ENCODE peak calls at places on chromosomes 6 and 20, in four cellular contexts. F is AG04449, G is cardiac fibroblast, M is HL-60. I is an unnamed sample.

GRCh38 chr20:32457476-32457986 is 99.4 kb downstream of the ASXL1 start:
- DNase-seq in F (no peak), M (no peak), G (peak), I (no peak)

GRCh38 chr6:42898891-42899361 is 16.9 kb upstream of the PTCRA start:
- DNase-seq in F (no peak), G (peak), M (no peak), I (no peak)

GRCh38 chr6:110298916-110299315 is 59.2 kb downstream of the METTL24 start:
- DNase-seq in G (no peak), M (no peak), F (no peak), I (no peak)

GRCh38 chr6:14085176-14085787 is 32.3 kb upstream of the CD83 start:
- DNase-seq in G (no peak), F (no peak), M (no peak), I (no peak)

GRCh38 chr20:3733119-3733995 is 872 bp downstream of the HSPA12B start:
- DNase-seq in F (no peak), M (no peak), G (no peak), I (no peak)

GRCh38 chr6:73630401-73630800 is 23.4 kb downstream of the SLC17A5 start:
- DNase-seq in G (no peak), F (no peak), M (no peak), I (no peak)

GRCh38 chr20:45776931-45777330 is 14.8 kb downstream of the WFDC3 start:
- DNase-seq in G (no peak), F (no peak), M (no peak), I (no peak)

GRCh38 chr6:132357120-132357519 is 44.2 kb downstream of the MOXD1 start:
- DNase-seq in G (peak), F (no peak), M (no peak), I (no peak)

GRCh38 chr6:156508923-156509322 is 268.3 kb upstream of the ARID1B start:
- DNase-seq in F (no peak), M (no peak), G (no peak), I (no peak)

GRCh38 chr20:13995841-13996240 is 525 bp downstream of the MACROD2 start:
- DNase-seq in F (no peak), M (peak), G (no peak), I (no peak)

GRCh38 chr6:135311446-135312200 is 130.5 kb downstream of the MYB start:
- DNase-seq in G (no peak), M (no peak), F (no peak), I (no peak)

GRCh38 chr6:48315915-48316314 is 204.9 kb upstream of the PTCHD4 start:
- DNase-seq in G (no peak), F (no peak), M (no peak), I (no peak)

GRCh38 chr6:33761922-33762629 is 15.4 kb upstream of the IP6K3 start:
- DNase-seq in M (peak), G (peak), F (no peak), I (no peak)

GRCh38 chr6:52187098-52187497 is 923 bp downstream of the IL17A start:
- DNase-seq in M (no peak), F (no peak), G (no peak), I (no peak)

GRCh38 chr6:66965227-66965626 is 1258.2 kb upstream of the EYS start:
- DNase-seq in G (no peak), M (no peak), F (no peak), I (no peak)

GRCh38 chr6:75233097-75233615 is 10.4 kb downstream of the COX7A2 start:
- DNase-seq in G (no peak), F (no peak), M (no peak), I (no peak)

GRCh38 chr6:116876635-116877611 is at the start of gene RFX6:
- DNase-seq in M (no peak), G (no peak), F (no peak), I (no peak)

GRCh38 chr20:31712564-31713311 is 9.9 kb downstream of the BCL2L1 start:
- DNase-seq in G (peak), F (no peak), M (no peak), I (no peak)

GRCh38 chr6:113690255-113690956 is 166.7 kb upstream of the MARCKS start:
- DNase-seq in G (peak), M (no peak), F (peak), I (no peak)

GRCh38 chr6:115891111-115891669 is 169.5 kb downstream of the FRK start:
- DNase-seq in M (no peak), G (no peak), F (no peak), I (no peak)

GRCh38 chr20:4569882-4570281 is 151.8 kb upstream of the PRND start:
- DNase-seq in F (no peak), M (no peak), G (no peak), I (no peak)

GRCh38 chr6:43886717-43887339 is 116.8 kb downstream of the VEGFA start:
- DNase-seq in G (no peak), M (peak), F (no peak), I (no peak)

GRCh38 chr6:137801352-137802088 is 65.5 kb upstream of the TNFAIP3 start:
- DNase-seq in M (no peak), F (no peak), G (no peak), I (no peak)

GRCh38 chr6:122580731-122581130 is 29.5 kb upstream of the PKIB start:
- DNase-seq in F (no peak), M (no peak), G (no peak), I (no peak)

GRCh38 chr20:51166489-51166888 is 143.6 kb upstream of the KCNG1 start:
- DNase-seq in F (no peak), G (no peak), M (no peak), I (no peak)

GRCh38 chr6:150119256-150119655 is 23.6 kb upstream of the PPP1R14C start:
- DNase-seq in F (no peak), G (peak), M (peak), I (no peak)

GRCh38 chr6:166589334-166589731 is 2.9 kb upstream of the RAMACL start:
- DNase-seq in G (no peak), F (no peak), M (no peak), I (no peak)

DNA sequence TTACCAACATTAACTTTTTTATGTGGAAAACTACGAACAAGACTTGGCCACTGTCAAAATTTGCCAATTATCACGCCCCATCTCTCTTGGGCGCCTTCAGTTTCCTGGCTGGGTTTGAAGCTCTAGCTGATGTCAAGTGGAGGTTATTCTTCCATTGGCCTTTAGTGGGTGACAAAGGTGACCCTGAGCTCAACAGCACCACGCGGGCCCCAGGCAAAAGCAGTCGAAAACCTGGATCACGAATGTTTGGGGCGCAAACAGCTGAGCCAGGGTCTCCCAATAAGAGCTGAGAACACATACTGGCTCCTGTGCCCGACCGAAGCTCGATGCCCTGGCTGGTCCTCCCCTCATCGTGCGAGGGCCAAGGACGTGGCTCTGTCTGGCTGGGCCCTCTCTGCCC is 26.8 kb downstream of the SLC17A9 start:
- DNase-seq in M (no peak), F (no peak), G (no peak), I (no peak)
- TF ChIP-seq CTCF in M (no peak), F (no peak), G (no peak), I (no peak)

DNA sequence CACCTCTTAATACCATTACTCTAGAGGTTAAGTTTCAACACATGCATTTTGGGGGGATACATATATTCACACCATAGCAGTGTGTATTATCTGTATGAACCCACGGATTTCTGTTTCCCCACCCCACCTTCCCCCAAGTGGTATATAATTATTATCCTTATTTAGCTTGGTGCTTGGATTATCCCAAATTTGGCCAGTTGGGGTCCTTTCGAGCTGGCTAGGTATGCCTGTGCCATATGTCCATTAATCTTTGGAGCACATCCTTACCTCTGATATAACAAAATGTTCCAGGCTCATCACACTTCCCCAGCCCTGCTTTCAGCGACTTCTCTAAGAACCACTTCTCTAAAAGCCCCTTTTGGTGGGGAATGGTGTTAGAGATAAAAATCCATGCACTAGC is 118.7 kb upstream of the MLIP start:
- DNase-seq in M (no peak), F (no peak), G (no peak), I (no peak)
- TF ChIP-seq CTCF in M (no peak), F (no peak), G (no peak), I (no peak)

DNA sequence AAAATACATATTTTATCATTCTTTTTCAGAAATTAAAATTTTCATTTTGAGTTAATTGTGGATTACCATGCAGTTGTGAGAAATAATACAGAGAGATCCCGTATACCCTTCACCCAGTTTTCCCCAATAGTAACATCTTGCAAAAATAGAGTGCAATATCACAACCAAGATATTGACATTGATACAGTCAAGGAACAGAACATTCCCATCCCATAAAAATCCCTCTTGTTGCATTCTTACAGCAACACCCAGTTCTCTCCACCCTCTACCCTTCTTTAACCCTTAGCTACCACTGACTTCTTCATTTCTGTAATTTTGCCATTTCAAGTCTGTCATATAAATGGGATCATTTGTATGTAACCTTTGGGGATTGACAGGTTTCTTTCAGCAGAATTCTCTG is 6.9 kb upstream of the AKAP12 start:
- DNase-seq in G (no peak), M (no peak), F (no peak), I (no peak)
- TF ChIP-seq CTCF in G (no peak), M (no peak), F (no peak), I (no peak)

GRCh38 chr6:23446394-23447001 is 679.5 kb upstream of the NRSN1 start:
- DNase-seq in G (peak), F (peak), M (no peak), I (no peak)
- TF ChIP-seq CTCF in G (peak), F (peak), M (no peak), I (no peak)